ENCODE peak calls at places on chromosome 5, in six cellular contexts. W is mammary epithelial cell, M is MM.1S, U is heart left ventricle, O is fibroblast of lung, P is left ventricle myocardium inferior. D is an unnamed sample.

GRCh38 chr5:9245071-9245470 is 300.8 kb downstream of the SEMA5A start:
- DNase-seq in O (peak; percentile 36), W (peak; percentile 70), U (no peak), M (no peak), P (no peak), D (peak; percentile 34)

GRCh38 chr5:173612948-173613347 is 3.5 kb downstream of the BOD1 start:
- DNase-seq in P (no peak), U (no peak), O (no peak), M (no peak), W (peak; percentile 20), D (peak; percentile 81)

GRCh38 chr5:40841068-40841805 is at the start of gene CARD6:
- DNase-seq in P (no peak), U (no peak), O (no peak), M (no peak), W (no peak), D (no peak)

GRCh38 chr5:31962928-31963327 is 211.2 kb downstream of the GOLPH3 start:
- DNase-seq in P (no peak), M (no peak), W (peak; percentile 76), U (no peak), O (peak; percentile 69), D (no peak)

GRCh38 chr5:108220834-108221233 is 161.1 kb downstream of the FBXL17 start:
- DNase-seq in P (no peak), W (no peak), O (no peak), U (no peak), M (no peak), D (no peak)

GRCh38 chr5:105931782-105932489 is 1738.8 kb downstream of the EFNA5 start:
- DNase-seq in W (no peak), U (no peak), M (no peak), O (peak; percentile 47), P (no peak), D (peak; percentile 26)

GRCh38 chr5:36150676-36151433 is 832 bp downstream of the LMBRD2 start:
- DNase-seq in U (peak; percentile 45), O (peak; percentile 42), M (peak; percentile 62), W (peak; percentile 55), P (no peak), D (peak; percentile 35)

GRCh38 chr5:149728303-149728702 is 1.8 kb upstream of the PPARGC1B start:
- DNase-seq in O (peak; percentile 38), W (peak; percentile 80), M (no peak), P (no peak), U (no peak), D (no peak)

GRCh38 chr5:38607396-38607795 is 51.0 kb upstream of the LIFR start:
- DNase-seq in U (no peak), W (peak; percentile 42), M (no peak), P (no peak), O (peak; percentile 97), D (peak; percentile 83)

GRCh38 chr5:28576022-28576421 is 1537.6 kb upstream of the CDH9 start:
- DNase-seq in O (peak; percentile 9), U (no peak), W (peak; percentile 17), M (peak; percentile 27), P (no peak), D (no peak)

GRCh38 chr5:116273458-116274242 is 188.8 kb downstream of the COMMD10 start:
- DNase-seq in P (no peak), W (no peak), M (no peak), O (peak; percentile 67), U (no peak), D (peak; percentile 3)

GRCh38 chr5:93576994-93577575 is 3.9 kb downstream of the NR2F1-AS1 start:
- DNase-seq in P (no peak), M (no peak), O (no peak), W (no peak), U (no peak), D (no peak)

GRCh38 chr5:150488519-150489357 is 19.2 kb upstream of the NDST1 start:
- DNase-seq in M (no peak), P (peak; percentile 80), W (no peak), O (peak; percentile 87), U (peak; percentile 86), D (peak; percentile 72)

GRCh38 chr5:158451203-158451982 is 592.4 kb upstream of the CLINT1 start:
- DNase-seq in O (peak; percentile 81), P (peak; percentile 58), M (no peak), W (no peak), U (peak; percentile 75), D (peak; percentile 72)

GRCh38 chr5:74251106-74252032 is 389.2 kb downstream of the ENC1 start:
- DNase-seq in M (no peak), U (peak; percentile 28), O (peak; percentile 99), W (peak; percentile 98), P (no peak), D (peak; percentile 94)

GRCh38 chr5:142686210-142686734 is 382 bp upstream of the FGF1 start:
- DNase-seq in P (no peak), U (no peak), W (peak; percentile 81), M (no peak), O (peak; percentile 54), D (no peak)

GRCh38 chr5:73027816-73028215 is 72.0 kb downstream of the FCHO2 start:
- DNase-seq in U (no peak), O (no peak), M (no peak), P (no peak), W (no peak), D (no peak)

GRCh38 chr5:132261881-132262845 is 4.7 kb downstream of the PDLIM4 start:
- DNase-seq in P (no peak), U (no peak), M (no peak), W (no peak), O (no peak), D (no peak)

GRCh38 chr5:16964821-16965220 is 28.7 kb upstream of the MYO10 start:
- DNase-seq in O (peak; percentile 29), U (no peak), W (no peak), P (no peak), M (no peak), D (peak; percentile 38)

GRCh38 chr5:36059571-36060515 is 6.8 kb downstream of the UGT3A2 start:
- DNase-seq in U (no peak), O (no peak), P (no peak), W (peak; percentile 31), M (no peak), D (peak; percentile 29)

GRCh38 chr5:178387856-178388190 is 155.2 kb upstream of the PHYKPL start:
- DNase-seq in O (no peak), P (no peak), W (no peak), M (no peak), U (no peak), D (no peak)

GRCh38 chr5:121640298-121640697 is 211.4 kb upstream of the FTMT start:
- DNase-seq in U (no peak), O (no peak), P (no peak), M (no peak), W (no peak), D (no peak)

GRCh38 chr5:175670358-175670757 is 12.5 kb downstream of the HRH2 start:
- DNase-seq in W (no peak), M (no peak), O (no peak), P (no peak), U (no peak), D (no peak)

GRCh38 chr5:73722224-73722623 is 96.2 kb downstream of the ARHGEF28 start:
- DNase-seq in U (no peak), O (peak; percentile 40), P (no peak), M (no peak), W (no peak), D (peak; percentile 74)

GRCh38 chr5:68315679-68316271 is 100.2 kb downstream of the PIK3R1 start:
- DNase-seq in M (peak; percentile 18), W (peak; percentile 76), U (no peak), O (no peak), P (no peak), D (no peak)

GRCh38 chr5:139481580-139482049 is 943 bp downstream of the STING1 start:
- DNase-seq in M (no peak), P (peak; percentile 39), O (no peak), U (peak; percentile 65), W (peak; percentile 73), D (peak; percentile 66)

GRCh38 chr5:139475865-139476651 is 5.3 kb downstream of the SMIM33 start:
- DNase-seq in O (no peak), U (no peak), P (no peak), W (no peak), M (no peak), D (no peak)

GRCh38 chr5:139482050-139482889 is at the start of gene STING1:
- DNase-seq in W (peak; percentile 97), P (peak; percentile 80), U (peak; percentile 92), O (peak; percentile 95), M (no peak), D (peak; percentile 97)

GRCh38 chr5:139486201-139486600 is 3.6 kb upstream of the STING1 start:
- DNase-seq in M (no peak), W (no peak), O (no peak), U (no peak), P (no peak), D (no peak)

GRCh38 chr5:139481122-139481533 is 1.4 kb downstream of the STING1 start:
- DNase-seq in P (peak; percentile 41), O (no peak), U (peak; percentile 72), M (no peak), W (no peak), D (peak; percentile 56)
- H3K4me3 ChIP-seq in P (peak overlapping the region; percentile 73), O (peak overlapping the region; percentile 82), U (peak overlapping the region; percentile 62), M (no peak overlapping the region), W (peak overlapping the region; percentile 44), D (peak overlapping the region; percentile 56)

DNA sequence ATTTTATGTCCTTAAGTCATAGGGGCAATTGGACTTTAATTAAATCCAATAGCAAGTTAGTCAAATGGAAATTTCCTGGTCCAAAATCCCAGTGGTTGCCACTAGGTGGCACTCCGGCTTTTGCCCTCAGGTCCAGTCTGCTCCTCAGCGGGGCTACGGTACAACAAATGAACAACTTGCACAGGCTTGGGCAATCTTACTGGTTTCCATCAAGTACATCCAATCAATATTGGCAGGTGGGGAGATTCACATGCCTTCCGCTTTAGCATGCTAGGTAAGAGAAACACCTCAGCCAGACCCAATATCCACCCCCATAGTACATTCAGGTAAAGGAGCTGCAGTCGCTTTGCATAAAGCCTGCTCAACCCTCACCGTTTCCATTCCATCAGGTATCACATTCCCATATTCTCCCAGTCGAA is 6.3 kb upstream of the MXD3 start:
- DNase-seq in W (peak; percentile 61), O (peak; percentile 68), P (peak; percentile 65), U (peak; percentile 77), M (peak; percentile 77), D (peak; percentile 90)
- TF ChIP-seq CTCF in W (peak; percentile 88), O (peak; percentile 90), P (peak; percentile 86), U (peak; percentile 74), M (peak; percentile 96), D (peak; percentile 92)

DNA sequence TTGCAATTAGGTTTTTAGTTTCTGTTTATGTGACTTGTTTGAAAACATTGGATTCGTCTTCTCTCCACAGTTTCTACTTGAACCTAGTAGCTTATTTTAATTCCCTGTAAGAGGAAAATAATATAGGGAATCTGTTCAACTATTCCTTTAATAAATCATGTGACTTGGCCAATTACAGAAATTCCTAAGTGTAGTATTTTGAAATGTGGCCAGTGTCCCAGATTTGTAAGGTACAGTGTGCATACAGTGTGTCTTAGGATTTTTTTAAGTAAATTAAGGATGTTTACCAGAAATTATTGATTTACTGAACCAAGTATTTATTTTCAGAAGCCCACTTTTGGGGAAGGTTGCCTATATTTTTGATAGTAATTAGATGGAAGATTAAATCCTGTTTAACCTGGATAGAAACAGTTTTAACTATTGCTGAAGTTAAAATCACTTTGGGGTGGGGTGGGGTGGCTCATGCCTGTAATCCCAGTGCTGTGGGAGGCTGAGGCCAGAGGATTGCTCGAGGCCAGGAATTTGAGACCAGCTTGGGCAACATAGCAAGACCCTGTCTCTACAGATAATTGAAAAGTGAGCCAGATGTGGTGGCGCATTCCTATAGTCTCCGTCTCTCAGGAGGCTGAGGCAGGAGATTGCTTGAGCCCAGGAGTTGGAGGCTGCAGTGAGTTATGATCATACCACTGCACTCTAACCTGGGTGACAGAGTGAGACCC is 36.9 kb downstream of the G3BP1 start:
- DNase-seq in P (no peak), M (no peak), O (no peak), U (no peak), W (no peak), D (no peak)
- H3K4me3 ChIP-seq in P (no peak overlapping the region), M (no peak overlapping the region), O (no peak overlapping the region), U (no peak overlapping the region), W (no peak overlapping the region), D (no peak overlapping the region)

GRCh38 chr5:129400395-129400983 is 59.6 kb upstream of the ADAMTS19 start:
- DNase-seq in P (no peak), M (peak; percentile 11), W (no peak), U (no peak), O (no peak), D (no peak)
- TF ChIP-seq CTCF in P (peak; percentile 38), M (peak; percentile 26), W (peak; percentile 27), U (no peak), O (no peak), D (no peak)